ENCODE peak calls at places on chromosomes 6 and 20, in ten cellular contexts. I is body of pancreas, E is upper lobe of left lung, P is transverse colon, R is H1, O is heart left ventricle, F is adrenal gland, W is A549, D is tibial nerve, C is GM12878. V is an unnamed sample.

GRCh38 chr20:64156886-64157875 is 7.1 kb upstream of the MYT1 start:
- DNase-seq in O (no peak), P (no peak), R (no peak), D (no peak), W (no peak), I (no peak), C (no peak), E (no peak), F (no peak), V (no peak)

GRCh38 chr6:131761762-131762067 is 46.1 kb upstream of the ENPP1 start:
- DNase-seq in D (no peak), E (no peak), P (no peak), C (no peak), W (no peak), I (no peak), R (no peak), F (no peak), O (no peak), V (no peak)

GRCh38 chr20:2750343-2751251 is 49.8 kb downstream of the CPXM1 start:
- DNase-seq in C (no peak), P (peak; percentile 52), E (peak; percentile 74), I (peak; percentile 50), R (no peak), D (no peak), O (no peak), F (no peak), W (peak; percentile 78), V (peak; percentile 17)

GRCh38 chr20:15756401-15756800 is 816.8 kb downstream of the KIF16B start:
- DNase-seq in W (no peak), O (no peak), F (no peak), R (no peak), I (no peak), D (no peak), E (no peak), C (no peak), P (no peak), V (no peak)

GRCh38 chr6:142378138-142378875 is 76.5 kb downstream of the ADGRG6 start:
- DNase-seq in F (no peak), I (no peak), E (peak; percentile 24), D (no peak), R (no peak), W (no peak), O (no peak), P (no peak), C (no peak), V (no peak)

GRCh38 chr6:81340946-81341345 is 411.5 kb downstream of the TENT5A start:
- DNase-seq in E (no peak), P (no peak), D (no peak), C (no peak), F (no peak), W (no peak), O (no peak), R (no peak), I (no peak), V (no peak)

GRCh38 chr20:48458003-48458377 is 369.8 kb downstream of the PREX1 start:
- DNase-seq in D (no peak), E (no peak), R (no peak), F (no peak), I (no peak), C (no peak), P (no peak), O (no peak), W (no peak), V (no peak)

GRCh38 chr20:37190354-37190753 is 11.0 kb upstream of the MROH8 start:
- DNase-seq in R (no peak), E (no peak), C (no peak), F (no peak), P (no peak), D (no peak), I (no peak), W (no peak), O (no peak), V (no peak)

GRCh38 chr20:45833883-45834796 is 541 bp downstream of the SNX21 start:
- DNase-seq in P (peak; percentile 75), W (peak; percentile 75), E (peak; percentile 83), F (peak; percentile 86), D (peak; percentile 62), C (no peak), O (peak; percentile 81), I (peak; percentile 64), R (peak; percentile 59), V (peak; percentile 81)

GRCh38 chr20:45833030-45833882 is at the start of gene SNX21:
- DNase-seq in P (peak; percentile 83), R (no peak), I (peak; percentile 80), C (no peak), F (peak; percentile 84), D (peak; percentile 84), O (peak; percentile 88), E (peak; percentile 78), W (peak; percentile 71), V (peak; percentile 70)

GRCh38 chr20:45835230-45836224 is 1.9 kb downstream of the SNX21 start:
- DNase-seq in C (no peak), O (no peak), P (peak; percentile 20), D (no peak), E (no peak), F (peak; percentile 61), W (no peak), R (no peak), I (no peak), V (peak; percentile 63)

GRCh38 chr20:45836841-45837240 is 3.2 kb downstream of the SNX21 start:
- DNase-seq in P (no peak), E (no peak), I (no peak), C (no peak), R (no peak), O (no peak), W (no peak), D (no peak), F (no peak), V (no peak)

GRCh38 chr20:45834797-45835161 is 1.2 kb downstream of the SNX21 start:
- DNase-seq in C (no peak), O (no peak), D (no peak), P (no peak), E (no peak), I (no peak), W (no peak), F (peak; percentile 43), R (no peak), V (peak; percentile 62)
- H3K4me1 ChIP-seq in C (peaks cover 3% of the 10 kb centered on the region), O (no peaks in the 10 kb centered on the region), D (peaks cover 48% of the 10 kb centered on the region), P (peaks cover 40% of the 10 kb centered on the region), E (peaks cover 40% of the 10 kb centered on the region), I (peaks cover 24% of the 10 kb centered on the region), W (peaks cover 17% of the 10 kb centered on the region), F (peaks cover 36% of the 10 kb centered on the region), R (peaks cover 9% of the 10 kb centered on the region), V (peaks cover 43% of the 10 kb centered on the region)

DNA sequence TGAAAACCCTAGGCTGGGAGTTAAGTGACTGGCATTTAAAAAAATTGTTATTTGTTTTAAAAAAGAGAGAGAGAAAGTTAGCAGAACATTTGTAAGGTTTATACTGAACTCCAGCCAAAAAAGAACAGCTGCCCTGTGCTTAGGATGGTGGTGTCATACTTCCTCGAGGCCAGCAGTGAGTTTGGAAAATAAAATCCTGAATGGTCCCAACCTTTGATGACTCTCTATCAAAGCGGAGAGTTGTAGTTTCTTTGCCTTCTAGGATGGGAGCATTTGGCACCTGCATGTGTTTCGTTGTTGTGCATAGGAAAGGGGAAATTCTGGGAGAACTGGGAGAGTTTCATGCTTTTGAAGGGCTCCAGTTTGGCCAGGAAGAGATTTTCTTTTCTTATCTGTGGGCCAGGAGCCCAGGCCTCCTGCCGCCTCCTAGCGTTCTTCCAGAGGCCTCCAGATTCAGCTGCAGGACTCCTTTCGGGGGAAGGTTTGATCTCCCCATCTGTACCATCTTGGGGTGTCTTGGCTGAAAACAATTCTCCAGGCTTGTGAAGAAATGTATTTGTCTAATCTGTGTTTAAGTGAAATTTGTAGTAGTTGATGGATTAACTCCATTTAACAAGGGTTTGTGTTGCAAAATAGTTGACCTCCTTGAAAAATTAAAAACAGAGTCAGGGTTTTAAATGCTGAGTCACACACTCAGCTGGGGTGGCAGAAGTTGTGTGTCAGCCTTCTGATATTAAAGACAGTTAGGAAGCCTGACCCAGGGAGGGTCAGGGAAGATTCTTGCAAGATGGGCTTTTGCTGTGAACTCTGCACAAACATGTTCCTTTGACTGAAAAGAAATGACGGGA is 63.4 kb downstream of the TXNDC5 start:
- DNase-seq in P (no peak), D (no peak), R (no peak), W (no peak), I (no peak), E (no peak), C (no peak), F (no peak), O (no peak), V (no peak)
- TF ChIP-seq POLR2A in P (no peak), D (no peak), R (no peak), W (no peak), I (no peak), E (no peak), C (no peak), F (no peak), O (no peak), V (no peak)

GRCh38 chr6:1612386-1612893 is 2.7 kb downstream of the FOXC1 start:
- DNase-seq in D (no peak), R (no peak), F (no peak), W (no peak), I (no peak), O (no peak), E (no peak), P (no peak), C (no peak), V (no peak)

GRCh38 chr6:1614767-1615650 is 5.3 kb downstream of the FOXC1 start:
- DNase-seq in W (no peak), I (no peak), O (no peak), F (no peak), C (no peak), R (no peak), E (no peak), D (no peak), P (no peak), V (no peak)

GRCh38 chr6:1612902-1613301 is 3.2 kb downstream of the FOXC1 start:
- DNase-seq in R (no peak), P (no peak), I (no peak), O (no peak), F (no peak), W (no peak), C (no peak), D (peak; percentile 12), E (no peak), V (no peak)

GRCh38 chr6:1614448-1614766 is 4.7 kb downstream of the FOXC1 start:
- DNase-seq in O (no peak), E (no peak), F (no peak), W (no peak), I (no peak), D (no peak), C (no peak), P (no peak), R (no peak), V (no peak)

DNA sequence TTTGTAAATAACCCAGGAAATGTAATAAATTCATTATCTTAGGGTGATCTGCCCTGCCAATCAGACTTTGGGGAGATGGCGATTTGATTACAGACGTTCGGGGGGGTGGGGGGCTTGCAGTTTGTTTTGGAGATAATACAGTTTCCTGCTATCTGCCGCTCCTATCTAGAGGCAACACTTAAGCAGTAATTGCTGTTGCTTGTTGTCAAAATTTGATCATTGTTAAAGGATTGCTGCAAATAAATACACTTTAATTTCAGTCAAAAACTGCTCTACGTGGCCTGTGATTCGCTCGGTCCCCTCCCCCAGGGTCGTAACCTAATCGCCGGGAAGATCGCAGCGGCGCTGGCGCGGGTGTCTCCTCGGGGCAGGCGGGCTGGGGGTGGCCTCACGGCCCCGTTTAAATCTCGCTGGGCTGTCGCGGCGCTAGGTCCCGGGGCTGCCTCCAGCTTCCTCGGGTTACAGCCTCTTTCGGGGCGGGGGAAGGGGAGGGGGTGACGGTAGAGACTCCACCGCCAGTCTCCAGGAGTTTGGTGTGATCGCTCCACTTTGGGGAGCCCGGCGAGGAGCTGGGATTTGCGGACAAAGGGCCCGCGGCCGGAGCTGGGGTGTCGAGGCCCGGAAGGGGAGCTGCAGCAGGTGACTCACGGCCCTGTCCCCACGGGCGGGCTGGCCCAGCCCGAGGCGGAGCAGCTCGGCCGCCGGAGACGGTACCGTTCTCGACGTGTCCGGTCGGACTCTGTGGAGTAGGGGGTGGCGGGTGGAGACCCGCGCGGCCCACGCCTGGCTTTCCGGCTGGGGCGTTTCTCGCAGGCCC is 4.1 kb downstream of the FOXC1 start:
- DNase-seq in P (no peak), E (no peak), C (no peak), F (peak; percentile 63), D (peak; percentile 11), O (no peak), I (no peak), R (no peak), W (no peak), V (no peak)
- H3K27ac ChIP-seq in P (no peak overlapping the region), E (no peak overlapping the region), C (no peak overlapping the region), F (peak overlapping the region; percentile 32), D (peak overlapping the region; percentile 93), O (peak overlapping the region; percentile 78), I (no peak overlapping the region), R (no peak overlapping the region), W (peak overlapping the region; percentile 64), V (peak overlapping the region; percentile 5)

GRCh38 chr6:163960128-163960527 is 545.6 kb downstream of the QKI start:
- DNase-seq in E (no peak), C (no peak), W (no peak), I (no peak), O (no peak), R (no peak), P (no peak), F (no peak), D (no peak), V (no peak)
- H3K4me1 ChIP-seq in E (peaks cover 22% of the 10 kb centered on the region), C (no peaks in the 10 kb centered on the region), W (no peaks in the 10 kb centered on the region), I (peaks cover 14% of the 10 kb centered on the region), O (peaks cover 14% of the 10 kb centered on the region), R (peaks cover 6% of the 10 kb centered on the region), P (peaks cover 4% of the 10 kb centered on the region), F (peaks cover 7% of the 10 kb centered on the region), D (peaks cover 42% of the 10 kb centered on the region), V (peaks cover 66% of the 10 kb centered on the region)